ENCODE peak calls at places on chromosome 6, in four cellular contexts. M, K, E and O are unnamed samples.

GRCh38 chr6:42212442-42212841 is 5.2 kb downstream of the MRPS10 start:
- DNase-seq in M (no peak), E (no peak), K (no peak), O (no peak)

GRCh38 chr6:90369024-90369519 is 72.4 kb upstream of the BACH2 start:
- DNase-seq in M (peak), E (peak), K (peak), O (peak)

GRCh38 chr6:160386869-160387518 is 38.8 kb downstream of the SLC22A3 start:
- DNase-seq in M (peak), K (no peak), E (no peak), O (no peak)

GRCh38 chr6:144535630-144536029 is 250.5 kb downstream of the UTRN start:
- DNase-seq in E (no peak), M (no peak), K (no peak), O (no peak)

GRCh38 chr6:154930490-154930889 is 64.6 kb upstream of the TIAM2 start:
- DNase-seq in E (no peak), K (no peak), M (no peak), O (no peak)

GRCh38 chr6:156752666-156753301 is 24.4 kb upstream of the ARID1B start:
- DNase-seq in M (peak), E (peak), K (peak), O (peak)

GRCh38 chr6:158353851-158354508 is 41.7 kb downstream of the TULP4 start:
- DNase-seq in E (no peak), M (no peak), K (no peak), O (no peak)

GRCh38 chr6:92504509-92504908 is 914.9 kb downstream of the EPHA7 start:
- DNase-seq in M (no peak), K (no peak), E (no peak), O (no peak)

GRCh38 chr6:11618533-11618932 is 81.0 kb downstream of the TMEM170B start:
- DNase-seq in M (peak), K (no peak), E (peak), O (peak)

GRCh38 chr6:36595168-36595818 is 1.1 kb downstream of the SRSF3 start:
- DNase-seq in E (peak), M (peak), K (peak), O (no peak)

GRCh38 chr6:168413018-168413720 is 27.8 kb upstream of the SMOC2 start:
- DNase-seq in M (no peak), E (peak), K (no peak), O (no peak)

GRCh38 chr6:131755597-131755996 is 44.8 kb upstream of the CTAGE9 start:
- DNase-seq in M (no peak), E (no peak), K (peak), O (no peak)

GRCh38 chr6:39769012-39769411 is 23.2 kb upstream of the DAAM2 start:
- DNase-seq in E (no peak), K (no peak), M (no peak), O (no peak)

GRCh38 chr6:135182993-135183531 is 2.0 kb downstream of the MYB start:
- DNase-seq in E (peak), M (no peak), K (no peak), O (no peak)

GRCh38 chr6:127352519-127352918 is 9.1 kb upstream of the ECHDC1 start:
- DNase-seq in M (no peak), E (no peak), K (no peak), O (no peak)

GRCh38 chr6:135451617-135452190 is 45.8 kb downstream of the AHI1 start:
- DNase-seq in K (peak), M (peak), E (peak), O (no peak)

GRCh38 chr6:125116710-125117109 is 36.9 kb upstream of the TPD52L1 start:
- DNase-seq in K (no peak), M (no peak), E (no peak), O (no peak)

GRCh38 chr6:21189721-21190120 is 403.8 kb upstream of the SOX4 start:
- DNase-seq in M (no peak), K (no peak), E (no peak), O (no peak)

GRCh38 chr6:144343736-144344428 is 58.7 kb downstream of the UTRN start:
- DNase-seq in E (no peak), M (peak), K (peak), O (peak)

GRCh38 chr6:30264731-30265130 is 51.5 kb upstream of the TRIM26 start:
- DNase-seq in M (no peak), E (no peak), K (no peak), O (no peak)

GRCh38 chr6:13447949-13448724 is 39.3 kb downstream of the GFOD1 start:
- DNase-seq in K (no peak), M (no peak), E (no peak), O (no peak)

GRCh38 chr6:166492092-166492491 is 94.4 kb downstream of the RAMACL start:
- DNase-seq in K (no peak), E (no peak), M (no peak), O (no peak)
- TF ChIP-seq BHLHE40 in K (no peak), E (no peak), M (no peak), O (no peak)

GRCh38 chr6:35452186-35453090 is at the start of gene FANCE:
- DNase-seq in K (peak), M (peak), E (peak), O (peak)
- TF ChIP-seq EP300 in K (no peak), M (no peak), E (no peak), O (no peak)

GRCh38 chr6:32046450-32047083 is 8.4 kb downstream of the CYP21A2 start:
- DNase-seq in K (peak), E (peak), M (no peak), O (no peak)
- TF ChIP-seq CTCF in K (no peak), E (peak), M (no peak), O (no peak)

GRCh38 chr6:108630050-108630714 is 69.5 kb downstream of the FOXO3 start:
- DNase-seq in K (no peak), E (peak), M (no peak), O (no peak)
- TF ChIP-seq BHLHE40 in K (no peak), E (no peak), M (no peak), O (peak)

GRCh38 chr6:79463721-79464120 is 73.5 kb downstream of the LCA5 start:
- DNase-seq in K (peak), M (no peak), E (no peak), O (no peak)
- TF ChIP-seq EP300 in K (peak), M (no peak), E (no peak), O (no peak)